ENCODE peak calls at places on chromosomes 5 and 9, in six cellular contexts. O is stimulated activated CD8-positive, alpha-beta memory T cell treated with anti-CD3 and anti-CD28 coated beads, Interleukin-15, amount 100 ng/mL, for 1 hour; A is small intestine; P is hypothalamus; Z is NCI-H146; W is NCI-H1436. L is an unnamed sample.
A peak's percentile ranks its signal among the peaks of the same experiment; 100 is the strongest.

GRCh38 chr5:79516986-79517385 is 3.1 kb upstream of the HOMER1 start:
- DNase-seq in Z (no peak), A (no peak), P (no peak), O (no peak), W (no peak), L (no peak)

GRCh38 chr9:118059520-118060278 is 355.5 kb downstream of the TLR4 start:
- DNase-seq in O (no peak), Z (no peak), A (peak; percentile 3), W (peak; percentile 18), P (no peak), L (no peak)

GRCh38 chr5:56026863-56027300 is 32.1 kb upstream of the IL6ST start:
- DNase-seq in P (no peak), W (no peak), O (no peak), Z (no peak), A (no peak), L (peak; percentile 61)

GRCh38 chr5:68817696-68818695 is 275.8 kb upstream of the SLC30A5 start:
- DNase-seq in P (peak; percentile 62), O (no peak), W (no peak), Z (no peak), A (no peak), L (no peak)

GRCh38 chr5:127070243-127070642 is 3.1 kb downstream of the C5orf63 start:
- DNase-seq in Z (no peak), W (no peak), P (no peak), O (no peak), A (no peak), L (no peak)

GRCh38 chr9:135805422-135806022 is 101.8 kb downstream of the CAMSAP1 start:
- DNase-seq in W (no peak), A (no peak), Z (no peak), O (no peak), P (no peak), L (no peak)

GRCh38 chr5:173888473-173889135 is 455 bp downstream of the CPEB4 start:
- DNase-seq in W (no peak), Z (no peak), P (no peak), O (no peak), A (peak; percentile 26), L (no peak)

GRCh38 chr5:168291961-168292782 is 727 bp downstream of the WWC1 start:
- DNase-seq in Z (peak; percentile 44), P (no peak), A (peak; percentile 68), W (no peak), O (no peak), L (no peak)

GRCh38 chr9:108671794-108672193 is 184.0 kb downstream of the ACTL7B start:
- DNase-seq in W (no peak), P (no peak), A (no peak), Z (no peak), O (no peak), L (peak; percentile 60)

GRCh38 chr5:74963407-74963806 is 89.0 kb downstream of the GCNT4 start:
- DNase-seq in A (no peak), O (no peak), W (no peak), Z (no peak), P (no peak), L (no peak)

GRCh38 chr9:123033864-123034598 is 564 bp downstream of the GPR21 start:
- DNase-seq in A (no peak), Z (no peak), O (no peak), W (no peak), P (no peak), L (no peak)

GRCh38 chr9:76394896-76395244 is 644 bp upstream of the RFK start:
- DNase-seq in W (peak; percentile 66), Z (peak; percentile 83), A (peak; percentile 78), O (no peak), P (peak; percentile 34), L (no peak)

GRCh38 chr9:268616-269015 is 54.0 kb downstream of the DOCK8 start:
- DNase-seq in P (no peak), Z (no peak), A (no peak), W (no peak), O (no peak), L (no peak)

GRCh38 chr5:21154526-21154925 is 1166.5 kb upstream of the CDH18 start:
- DNase-seq in P (no peak), A (no peak), O (no peak), Z (no peak), W (no peak), L (no peak)

GRCh38 chr9:34437006-34437925 is 21.1 kb downstream of the FAM219A start:
- DNase-seq in O (peak; percentile 30), Z (peak; percentile 81), A (peak; percentile 79), P (peak; percentile 4), W (peak; percentile 79), L (no peak)

GRCh38 chr5:126855266-126855665 is 78.3 kb downstream of the LMNB1 start:
- DNase-seq in A (no peak), W (no peak), Z (no peak), P (no peak), O (no peak), L (no peak)

GRCh38 chr5:10416868-10417267 is 24.8 kb upstream of the ROPN1L start:
- DNase-seq in P (no peak), O (no peak), A (no peak), W (no peak), Z (no peak), L (no peak)

GRCh38 chr5:153974131-153974812 is 64.4 kb downstream of the FAM114A2 start:
- DNase-seq in A (peak; percentile 51), W (peak; percentile 27), O (no peak), Z (peak; percentile 10), P (no peak), L (no peak)